ENCODE peak calls at places on chromosome 5, in six cellular contexts. U is endothelial cell of umbilical vein, C is HCT116, B is K562, Q is H1, V is SK-N-SH. H is an unnamed sample.

GRCh38 chr5:36502608-36503007 is 103.8 kb upstream of the SLC1A3 start:
- DNase-seq in C (no peak), B (no peak), V (no peak), U (no peak), Q (no peak), H (no peak)

GRCh38 chr5:80142996-80143395 is 107.8 kb downstream of the THBS4 start:
- DNase-seq in C (no peak), U (no peak), B (no peak), Q (no peak), V (no peak), H (no peak)

GRCh38 chr5:82365744-82366228 is 87.6 kb upstream of the RPS23 start:
- DNase-seq in C (peak; percentile 89), V (no peak), B (no peak), U (no peak), Q (no peak), H (no peak)

GRCh38 chr5:168359820-168360460 is 68.5 kb downstream of the WWC1 start:
- DNase-seq in U (no peak), B (no peak), Q (no peak), C (peak; percentile 57), V (no peak), H (no peak)

GRCh38 chr5:171418982-171419662 is at the start of gene FGF18:
- DNase-seq in B (peak; percentile 54), V (peak; percentile 74), C (peak; percentile 56), U (peak; percentile 41), Q (peak; percentile 84), H (no peak)

GRCh38 chr5:93579561-93580386 is 1.2 kb downstream of the NR2F1-AS1 start:
- DNase-seq in V (peak; percentile 74), C (no peak), U (peak; percentile 65), Q (peak; percentile 83), B (no peak), H (no peak)

GRCh38 chr5:96433066-96433447 is at the start of gene PCSK1:
- DNase-seq in Q (no peak), U (no peak), B (no peak), V (peak; percentile 44), C (no peak), H (no peak)

GRCh38 chr5:58940446-58940845 is 357.6 kb downstream of the RAB3C start:
- DNase-seq in C (no peak), Q (no peak), U (no peak), B (peak; percentile 12), V (no peak), H (no peak)

GRCh38 chr5:9042241-9042640 is 503.6 kb downstream of the SEMA5A start:
- DNase-seq in Q (no peak), C (no peak), U (no peak), V (no peak), B (no peak), H (no peak)

GRCh38 chr5:142275496-142275895 is 49.3 kb downstream of the SPRY4 start:
- DNase-seq in V (no peak), B (no peak), Q (no peak), C (peak; percentile 69), U (no peak), H (no peak)

GRCh38 chr5:8906303-8906967 is 639.4 kb downstream of the SEMA5A start:
- DNase-seq in Q (no peak), B (no peak), U (no peak), V (no peak), C (no peak), H (no peak)

GRCh38 chr5:120567921-120568320 is 103.8 kb downstream of the PRR16 start:
- DNase-seq in U (no peak), C (no peak), Q (no peak), B (no peak), V (no peak), H (no peak)
- H3K9ac ChIP-seq in U (no peak overlapping the region), C (no peak overlapping the region), Q (no peak overlapping the region), B (no peak overlapping the region), V (no peak overlapping the region), H (no peak overlapping the region)

GRCh38 chr5:7764452-7764851 is 86.5 kb downstream of the CFAP90 start:
- DNase-seq in B (no peak), C (no peak), V (no peak), Q (no peak), U (no peak), H (no peak)

GRCh38 chr5:7773178-7773577 is 77.8 kb downstream of the CFAP90 start:
- DNase-seq in V (no peak), Q (no peak), B (no peak), U (no peak), C (no peak), H (no peak)

GRCh38 chr5:7770436-7770835 is 80.5 kb downstream of the CFAP90 start:
- DNase-seq in U (no peak), V (no peak), B (no peak), C (no peak), Q (no peak), H (no peak)
- TF ChIP-seq POLR2AphosphoS5 in U (no peak), V (no peak), B (no peak), C (no peak), Q (no peak), H (no peak)

GRCh38 chr5:146622391-146622790 is 106.4 kb upstream of the GPR151 start:
- DNase-seq in B (no peak), C (no peak), V (no peak), U (no peak), Q (no peak), H (no peak)

GRCh38 chr5:146623009-146623408 is 107.0 kb upstream of the GPR151 start:
- DNase-seq in U (no peak), Q (no peak), B (no peak), V (no peak), C (no peak), H (no peak)

GRCh38 chr5:146620663-146621051 is 104.7 kb upstream of the GPR151 start:
- DNase-seq in V (no peak), Q (peak; percentile 48), C (no peak), B (no peak), U (no peak), H (no peak)

GRCh38 chr5:146618434-146618833 is 102.4 kb upstream of the GPR151 start:
- DNase-seq in Q (no peak), B (no peak), U (no peak), C (no peak), V (no peak), H (no peak)

DNA sequence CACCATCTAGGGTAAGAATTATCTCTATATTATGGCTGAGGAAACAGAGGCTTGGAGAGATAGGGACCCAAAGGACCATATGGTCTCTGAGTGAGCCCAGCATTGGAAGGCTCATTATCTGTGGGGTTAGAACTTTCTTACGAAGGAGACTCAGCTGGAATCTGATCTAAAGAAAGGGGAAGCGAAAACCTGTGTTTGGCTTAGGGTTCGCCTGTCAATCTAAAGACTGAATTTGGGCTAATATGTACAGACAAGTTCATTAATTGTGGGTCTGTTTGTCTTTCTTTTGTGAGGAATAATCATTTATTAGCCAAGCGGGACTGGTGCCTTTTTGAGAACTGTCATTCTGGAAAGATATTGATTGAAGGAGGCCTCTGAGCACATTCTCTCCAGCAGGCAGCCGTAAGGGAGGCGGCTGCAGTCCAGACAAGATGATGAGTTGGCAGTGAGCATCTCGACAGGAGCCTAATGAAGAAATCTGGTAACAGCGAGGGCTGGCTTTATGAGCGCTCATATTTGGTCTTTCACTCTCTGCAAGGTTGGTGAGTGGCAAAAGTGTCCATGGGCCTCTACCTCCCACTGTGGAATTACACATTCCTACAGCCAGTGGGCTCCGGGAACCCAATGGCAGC is 104.2 kb upstream of the GPR151 start:
- DNase-seq in C (no peak), V (no peak), Q (no peak), U (no peak), B (no peak), H (no peak)
- H3K9ac ChIP-seq in C (no peak overlapping the region), V (no peak overlapping the region), Q (no peak overlapping the region), U (no peak overlapping the region), B (no peak overlapping the region), H (no peak overlapping the region)

GRCh38 chr5:140159014-140159927 is 15.7 kb upstream of the CYSTM1 start:
- DNase-seq in U (no peak), C (no peak), V (no peak), Q (no peak), B (no peak), H (no peak)
- TF ChIP-seq POLR2AphosphoS5 in U (no peak), C (no peak), V (no peak), Q (no peak), B (no peak), H (no peak)

GRCh38 chr5:132915681-132916080 is 42.2 kb downstream of the LEAP2 start:
- DNase-seq in U (peak; percentile 15), V (no peak), C (peak; percentile 8), Q (no peak), B (peak; percentile 21), H (no peak)
- H3K9ac ChIP-seq in U (no peak overlapping the region), V (no peak overlapping the region), C (peak overlapping the region; percentile 47), Q (no peak overlapping the region), B (no peak overlapping the region), H (no peak overlapping the region)

GRCh38 chr5:17269201-17269600 is 51.8 kb downstream of the BASP1 start:
- DNase-seq in C (no peak), Q (no peak), B (no peak), V (no peak), U (no peak), H (no peak)
- TF ChIP-seq POLR2AphosphoS5 in C (no peak), Q (no peak), B (no peak), V (no peak), U (no peak), H (no peak)

DNA sequence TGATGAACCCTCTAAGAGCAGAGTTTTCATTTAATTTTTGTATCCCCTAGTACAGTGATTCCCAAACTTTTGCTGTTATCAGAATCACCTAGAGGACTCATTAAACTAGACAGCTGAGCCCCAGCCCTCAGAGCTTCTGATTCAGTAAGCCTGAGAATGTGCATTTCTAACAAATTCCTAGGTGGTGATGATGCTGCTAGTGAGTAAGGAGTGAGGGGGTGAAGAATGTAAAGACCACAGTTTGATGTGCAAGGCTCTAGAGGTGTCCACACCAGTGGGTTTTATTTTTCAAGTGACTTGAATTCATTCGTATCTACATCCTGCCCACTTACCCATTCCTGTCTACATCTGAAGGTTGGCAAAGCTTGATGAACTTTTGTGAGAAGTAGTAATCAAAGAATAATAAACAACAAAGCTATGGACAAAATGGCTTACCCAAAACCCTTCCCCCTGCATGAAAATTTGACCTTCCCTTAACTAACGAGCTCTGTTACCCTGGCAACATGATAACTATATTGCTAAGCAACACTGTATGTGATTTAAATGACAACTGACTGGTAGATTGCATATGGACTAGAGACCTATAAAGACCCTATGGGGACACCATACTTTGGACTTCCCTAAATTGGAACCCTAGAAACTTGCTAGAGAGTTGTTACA is 35.2 kb downstream of the DTWD2 start:
- DNase-seq in V (no peak), U (no peak), B (no peak), C (no peak), Q (no peak), H (no peak)
- H3K9ac ChIP-seq in V (no peak overlapping the region), U (no peak overlapping the region), B (no peak overlapping the region), C (no peak overlapping the region), Q (no peak overlapping the region), H (no peak overlapping the region)

GRCh38 chr5:135242496-135243193 is 156.4 kb downstream of the MACROH2A1 start:
- DNase-seq in Q (no peak), U (no peak), B (no peak), V (no peak), C (no peak), H (no peak)
- TF ChIP-seq POLR2AphosphoS5 in Q (no peak), U (no peak), B (no peak), V (no peak), C (no peak), H (no peak)

GRCh38 chr5:117455236-117456233 is 880.9 kb upstream of the SEMA6A start:
- DNase-seq in U (no peak), V (no peak), Q (peak; percentile 69), C (peak; percentile 23), B (no peak), H (no peak)

GRCh38 chr5:117454716-117455212 is 880.1 kb upstream of the SEMA6A start:
- DNase-seq in Q (peak; percentile 80), C (peak; percentile 62), U (no peak), V (peak; percentile 12), B (peak; percentile 30), H (no peak)
- H3K9ac ChIP-seq in Q (no peak overlapping the region), C (peak overlapping the region; percentile 19), U (no peak overlapping the region), V (no peak overlapping the region), B (no peak overlapping the region), H (no peak overlapping the region)